ENCODE peak calls at places on chromosome 4, in ten cellular contexts. Q, F, U, C, K, L, M, E, Z and R are unnamed samples.
A peak's percentile ranks its signal among the peaks of the same experiment; 100 is the strongest.

GRCh38 chr4:78954048-78954666 is 14.9 kb upstream of the PAQR3 start:
- DNase-seq in Q (no peak), F (no peak), U (no peak), C (peak; percentile 40), K (no peak), L (no peak), M (no peak), E (no peak), Z (peak; percentile 12), R (no peak)

GRCh38 chr4:119825696-119826095 is 197.1 kb upstream of the PDE5A start:
- DNase-seq in Q (no peak), F (no peak), U (peak; percentile 24), C (no peak), K (no peak), L (peak; percentile 24), M (no peak), E (no peak), Z (no peak), R (no peak)

GRCh38 chr4:41657561-41657960 is 91.0 kb downstream of the PHOX2B start:
- DNase-seq in Q (no peak), F (no peak), U (no peak), C (no peak), K (no peak), L (peak; percentile 24), M (no peak), E (no peak), Z (no peak), R (no peak)

GRCh38 chr4:89509708-89510269 is 202.2 kb upstream of the GPRIN3 start:
- DNase-seq in Q (no peak), F (no peak), U (no peak), C (no peak), K (no peak), L (peak; percentile 77), M (peak; percentile 31), E (no peak), Z (no peak), R (no peak)

GRCh38 chr4:55592014-55592413 is at the start of gene PDCL2:
- DNase-seq in Q (no peak), F (no peak), U (no peak), C (no peak), K (no peak), L (no peak), M (no peak), E (no peak), Z (peak; percentile 3), R (no peak)

GRCh38 chr4:141081921-141082381 is 51.3 kb downstream of the RNF150 start:
- DNase-seq in Q (no peak), F (no peak), U (no peak), C (no peak), K (no peak), L (no peak), M (no peak), E (no peak), Z (no peak), R (no peak)

GRCh38 chr4:184812651-184813181 is 13.1 kb downstream of the ACSL1 start:
- DNase-seq in Q (no peak), F (no peak), U (peak; percentile 59), C (no peak), K (no peak), L (peak; percentile 22), M (no peak), E (no peak), Z (peak; percentile 36), R (peak; percentile 17)

GRCh38 chr4:95044204-95044848 is 286.6 kb downstream of the BMPR1B start:
- DNase-seq in Q (no peak), F (no peak), U (no peak), C (no peak), K (no peak), L (peak; percentile 7), M (no peak), E (no peak), Z (peak; percentile 28), R (no peak)

GRCh38 chr4:157885785-157886184 is 287.0 kb downstream of the GASK1B start:
- DNase-seq in Q (no peak), F (no peak), U (no peak), C (no peak), K (no peak), L (no peak), M (no peak), E (no peak), Z (no peak), R (peak; percentile 14)

GRCh38 chr4:8368061-8368481 is 72.5 kb downstream of the ACOX3 start:
- DNase-seq in Q (no peak), F (no peak), U (no peak), C (no peak), K (no peak), L (no peak), M (no peak), E (no peak), Z (no peak), R (no peak)

GRCh38 chr4:6153874-6154273 is 46.5 kb downstream of the JAKMIP1 start:
- DNase-seq in Q (no peak), F (no peak), U (no peak), C (no peak), K (no peak), L (no peak), M (no peak), E (no peak), Z (no peak), R (no peak)

GRCh38 chr4:48329976-48330375 is 11.4 kb upstream of the SLAIN2 start:
- DNase-seq in Q (no peak), F (no peak), U (peak; percentile 68), C (no peak), K (no peak), L (peak; percentile 92), M (no peak), E (no peak), Z (peak; percentile 19), R (no peak)

GRCh38 chr4:172898715-172899114 is 269.9 kb upstream of the GALNT7 start:
- DNase-seq in Q (peak; percentile 47), F (no peak), U (no peak), C (no peak), K (peak; percentile 44), L (no peak), M (no peak), E (no peak), Z (no peak), R (no peak)

GRCh38 chr4:384311-385010 is 46.8 kb downstream of the ZNF141 start:
- DNase-seq in Q (no peak), F (no peak), U (no peak), C (peak; percentile 97), K (no peak), L (no peak), M (peak; percentile 7), E (no peak), Z (no peak), R (no peak)
- H3K9me3 ChIP-seq in Q (peaks cover 100% of the 10 kb centered on the region), F (peaks cover 58% of the 10 kb centered on the region), U (no peaks in the 10 kb centered on the region), C (peaks cover 75% of the 10 kb centered on the region), K (peaks cover 3% of the 10 kb centered on the region), L (no peaks in the 10 kb centered on the region), M (peaks cover 24% of the 10 kb centered on the region), E (no peaks in the 10 kb centered on the region), Z (peaks cover 29% of the 10 kb centered on the region), R (no peaks in the 10 kb centered on the region)

DNA sequence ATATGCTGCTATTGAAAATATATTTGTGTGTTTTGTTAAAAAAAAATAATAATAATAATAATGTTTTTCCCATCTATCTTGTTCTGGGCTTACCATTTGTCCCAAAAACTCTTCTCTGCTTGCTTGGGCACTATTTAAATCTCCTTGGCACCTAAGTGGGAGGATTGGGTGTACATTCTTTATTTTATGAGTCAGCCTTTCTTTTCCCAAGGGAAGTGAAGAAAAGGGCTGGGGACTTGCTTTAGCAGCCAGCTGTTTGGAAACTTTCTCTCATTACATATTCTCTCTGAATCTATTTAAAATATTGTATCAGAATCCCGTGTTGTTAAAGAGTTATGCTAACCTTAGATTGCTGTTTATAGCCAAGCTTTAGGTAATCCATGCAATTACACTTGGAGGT is 2332.4 kb downstream of the ARAP2 start:
- DNase-seq in Q (no peak), F (no peak), U (no peak), C (no peak), K (no peak), L (no peak), M (no peak), E (no peak), Z (no peak), R (no peak)
- H3K9me3 ChIP-seq in Q (peaks cover 10% of the 10 kb centered on the region), F (no peaks in the 10 kb centered on the region), U (no peaks in the 10 kb centered on the region), C (peaks cover 5% of the 10 kb centered on the region), K (no peaks in the 10 kb centered on the region), L (no peaks in the 10 kb centered on the region), M (no peaks in the 10 kb centered on the region), E (no peaks in the 10 kb centered on the region), Z (peaks cover 4% of the 10 kb centered on the region), R (no peaks in the 10 kb centered on the region)

GRCh38 chr4:80986021-80986420 is 44.5 kb upstream of the BMP3 start:
- DNase-seq in Q (no peak), F (no peak), U (no peak), C (no peak), K (no peak), L (no peak), M (no peak), E (no peak), Z (no peak), R (no peak)

GRCh38 chr4:80990851-80991250 is 39.7 kb upstream of the BMP3 start:
- DNase-seq in Q (no peak), F (no peak), U (no peak), C (peak; percentile 98), K (no peak), L (no peak), M (no peak), E (no peak), Z (no peak), R (no peak)

GRCh38 chr4:80989921-80990544 is 40.5 kb upstream of the BMP3 start:
- DNase-seq in Q (no peak), F (no peak), U (peak; percentile 31), C (peak; percentile 87), K (peak; percentile 74), L (peak; percentile 51), M (peak; percentile 26), E (no peak), Z (peak; percentile 59), R (no peak)
- H3K9me3 ChIP-seq in Q (no peaks in the 10 kb centered on the region), F (no peaks in the 10 kb centered on the region), U (no peaks in the 10 kb centered on the region), C (peaks cover 55% of the 10 kb centered on the region), K (no peaks in the 10 kb centered on the region), L (no peaks in the 10 kb centered on the region), M (no peaks in the 10 kb centered on the region), E (no peaks in the 10 kb centered on the region), Z (no peaks in the 10 kb centered on the region), R (no peaks in the 10 kb centered on the region)

GRCh38 chr4:13543648-13544555 is at the start of gene NKX3-2:
- DNase-seq in Q (no peak), F (peak; percentile 78), U (peak; percentile 33), C (no peak), K (no peak), L (peak; percentile 20), M (no peak), E (no peak), Z (no peak), R (peak; percentile 21)

GRCh38 chr4:13543091-13543581 is 1.2 kb downstream of the NKX3-2 start:
- DNase-seq in Q (no peak), F (peak; percentile 73), U (no peak), C (no peak), K (no peak), L (no peak), M (no peak), E (no peak), Z (no peak), R (no peak)

GRCh38 chr4:13541176-13541604 is 3.1 kb downstream of the NKX3-2 start:
- DNase-seq in Q (no peak), F (peak; percentile 62), U (no peak), C (no peak), K (no peak), L (no peak), M (no peak), E (no peak), Z (no peak), R (no peak)

GRCh38 chr4:13541720-13542576 is 2.4 kb downstream of the NKX3-2 start:
- DNase-seq in Q (no peak), F (peak; percentile 78), U (no peak), C (no peak), K (peak; percentile 47), L (no peak), M (no peak), E (peak; percentile 51), Z (peak; percentile 38), R (no peak)

GRCh38 chr4:13542577-13543042 is 1.7 kb downstream of the NKX3-2 start:
- DNase-seq in Q (no peak), F (peak; percentile 69), U (no peak), C (no peak), K (no peak), L (no peak), M (no peak), E (no peak), Z (no peak), R (no peak)
- H3K9me3 ChIP-seq in Q (peaks cover 28% of the 10 kb centered on the region), F (no peaks in the 10 kb centered on the region), U (no peaks in the 10 kb centered on the region), C (no peaks in the 10 kb centered on the region), K (no peaks in the 10 kb centered on the region), L (no peaks in the 10 kb centered on the region), M (no peaks in the 10 kb centered on the region), E (no peaks in the 10 kb centered on the region), Z (no peaks in the 10 kb centered on the region), R (no peaks in the 10 kb centered on the region)